ENCODE peak calls at places on chromosomes 7 and 10, in six cellular contexts. R is choroid plexus epithelial cell; L is CD8-positive, alpha-beta T cell; N is SK-N-SH; U is GM12865; G is psoas muscle. I is an unnamed sample.

GRCh38 chr7:151992375-151992774 is 33.1 kb upstream of the GALNT11 start:
- DNase-seq in R (peak), L (peak), N (peak), U (peak), G (peak), I (no peak)

GRCh38 chr7:50304158-50304910 is at the start of gene IKZF1:
- DNase-seq in R (no peak), L (peak), N (peak), U (peak), G (peak), I (no peak)

GRCh38 chr10:61463035-61463909 is 10.1 kb upstream of the TMEM26 start:
- DNase-seq in R (peak), L (no peak), N (no peak), U (no peak), G (no peak), I (peak)

GRCh38 chr7:111126987-111127386 is 36.1 kb downstream of the LRRN3 start:
- DNase-seq in R (peak), L (no peak), N (no peak), U (no peak), G (no peak), I (peak)

GRCh38 chr7:43212921-43213320 is 100.5 kb downstream of the HECW1 start:
- DNase-seq in R (no peak), L (no peak), N (no peak), U (no peak), G (no peak), I (no peak)

GRCh38 chr7:4882742-4883351 is 669 bp downstream of the RADIL start:
- DNase-seq in R (no peak), L (no peak), N (peak), U (no peak), G (no peak), I (no peak)

GRCh38 chr10:79243211-79244067 is 103.8 kb upstream of the PPIF start:
- DNase-seq in R (no peak), L (peak), N (peak), U (peak), G (no peak), I (no peak)

GRCh38 chr7:137484326-137484725 is 140.8 kb upstream of the PTN start:
- DNase-seq in R (no peak), L (no peak), N (no peak), U (no peak), G (no peak), I (peak)

GRCh38 chr7:3250725-3251124 is 50.3 kb upstream of the SDK1 start:
- DNase-seq in R (no peak), L (no peak), N (no peak), U (peak), G (no peak), I (no peak)

GRCh38 chr7:131497454-131497853 is 59.0 kb downstream of the PODXL start:
- DNase-seq in R (no peak), L (no peak), N (no peak), U (no peak), G (no peak), I (no peak)

GRCh38 chr10:63430091-63430998 is 35.4 kb downstream of the JMJD1C start:
- DNase-seq in R (peak), L (no peak), N (peak), U (no peak), G (no peak), I (peak)

GRCh38 chr10:119024882-119025281 is 4.6 kb upstream of the NANOS1 start:
- DNase-seq in R (no peak), L (no peak), N (peak), U (no peak), G (no peak), I (no peak)

GRCh38 chr7:149209518-149210269 is 14.3 kb downstream of the ZNF282 start:
- DNase-seq in R (peak), L (peak), N (peak), U (peak), G (no peak), I (peak)

GRCh38 chr10:11441151-11441535 is 170.3 kb downstream of the USP6NL start:
- DNase-seq in R (no peak), L (no peak), N (no peak), U (no peak), G (no peak), I (no peak)

GRCh38 chr10:70323697-70324340 is 40.0 kb upstream of the NPFFR1 start:
- DNase-seq in R (no peak), L (no peak), N (no peak), U (no peak), G (no peak), I (no peak)
- TF ChIP-seq CTCF in R (no peak), L (no peak), N (no peak), U (no peak), G (no peak), I (no peak)

GRCh38 chr7:22256702-22257101 is 100.3 kb downstream of the RAPGEF5 start:
- DNase-seq in R (peak), L (no peak), N (no peak), U (no peak), G (no peak), I (no peak)
- TF ChIP-seq CTCF in R (no peak), L (no peak), N (peak), U (no peak), G (peak), I (no peak)

GRCh38 chr7:142523821-142524460 is 225.3 kb upstream of the PRSS1 start:
- DNase-seq in R (peak), L (no peak), N (no peak), U (no peak), G (no peak), I (no peak)
- TF ChIP-seq CTCF in R (peak), L (no peak), N (peak), U (no peak), G (no peak), I (peak)

GRCh38 chr7:1020849-1021251 is 23.5 kb upstream of the GPR146 start:
- DNase-seq in R (no peak), L (no peak), N (no peak), U (no peak), G (peak), I (no peak)
- TF ChIP-seq CTCF in R (peak), L (no peak), N (peak), U (peak), G (peak), I (no peak)